ENCODE peak calls at places on chromosome 12, in five cellular contexts. L is HepG2, Q is GM12878, R is K562, X is upper lobe of left lung. A is an unnamed sample.

GRCh38 chr12:48716168-48716492 is 377 bp downstream of the CCNT1 start:
- ATAC-seq in L (peak; percentile 48), Q (peak; percentile 50), R (peak; percentile 65), X (no peak), A (no peak)

GRCh38 chr12:44422559-44422958 is 453.6 kb downstream of the NELL2 start:
- ATAC-seq in L (no peak), Q (no peak), R (no peak), X (no peak), A (no peak)

GRCh38 chr12:102548543-102548942 is 68.2 kb upstream of the IGF1 start:
- ATAC-seq in L (no peak), Q (no peak), R (no peak), X (no peak), A (no peak)

GRCh38 chr12:118560733-118561132 is 184.4 kb downstream of the SUDS3 start:
- ATAC-seq in L (no peak), Q (no peak), R (no peak), X (no peak), A (peak; percentile 63)

GRCh38 chr12:55653031-55653430 is 16.3 kb downstream of the OR10P1 start:
- ATAC-seq in L (no peak), Q (no peak), R (no peak), X (no peak), A (no peak)

GRCh38 chr12:12212769-12213168 is 54.1 kb downstream of the LRP6 start:
- ATAC-seq in L (no peak), Q (no peak), R (no peak), X (no peak), A (no peak)

GRCh38 chr12:96335270-96335669 is 65.0 kb downstream of the CDK17 start:
- ATAC-seq in L (no peak), Q (peak; percentile 97), R (no peak), X (no peak), A (no peak)

GRCh38 chr12:2458113-2458414 is 336.7 kb upstream of the FKBP4 start:
- ATAC-seq in L (no peak), Q (no peak), R (no peak), X (no peak), A (no peak)

GRCh38 chr12:49432616-49433015 is 65.4 kb downstream of the SPATS2 start:
- ATAC-seq in L (no peak), Q (no peak), R (no peak), X (no peak), A (no peak)

GRCh38 chr12:116172224-116172849 is 105.2 kb downstream of the MED13L start:
- ATAC-seq in L (no peak), Q (peak; percentile 96), R (peak; percentile 81), X (no peak), A (no peak)

GRCh38 chr12:12604790-12605189 is 6.9 kb upstream of the CREBL2 start:
- ATAC-seq in L (no peak), Q (no peak), R (no peak), X (no peak), A (no peak)

GRCh38 chr12:124761876-124762275 is 101.8 kb downstream of the SCARB1 start:
- ATAC-seq in L (no peak), Q (peak; percentile 61), R (no peak), X (no peak), A (peak; percentile 8)

GRCh38 chr12:112530941-112531340 is 112.2 kb downstream of the PTPN11 start:
- ATAC-seq in L (no peak), Q (no peak), R (no peak), X (no peak), A (no peak)

GRCh38 chr12:96466939-96467751 is 22.2 kb upstream of the CFAP54 start:
- ATAC-seq in L (no peak), Q (no peak), R (no peak), X (no peak), A (no peak)

GRCh38 chr12:89319111-89319510 is 33.2 kb downstream of the DUSP6 start:
- ATAC-seq in L (no peak), Q (no peak), R (no peak), X (no peak), A (peak; percentile 72)

GRCh38 chr12:123445388-123446344 is 9.2 kb upstream of the RILPL2 start:
- ATAC-seq in L (no peak), Q (no peak), R (no peak), X (peak; percentile 87), A (peak; percentile 59)
- TF ChIP-seq EP300 in L (no peak), Q (no peak), R (no peak), X (peak; percentile 4), A (no peak)

GRCh38 chr12:45991289-45992249 is 1.2 kb upstream of the SCAF11 start:
- ATAC-seq in L (peak; percentile 54), Q (peak; percentile 27), R (peak; percentile 62), X (peak; percentile 75), A (peak; percentile 15)
- TF ChIP-seq POLR2AphosphoS5 in L (peak; percentile 71), Q (peak; percentile 54), R (peak; percentile 43), X (peak; percentile 82), A (peak; percentile 75)

GRCh38 chr12:66776974-66777373 is 98.1 kb upstream of the GRIP1 start:
- ATAC-seq in L (no peak), Q (peak; percentile 94), R (no peak), X (peak; percentile 30), A (no peak)
- TF ChIP-seq EP300 in L (no peak), Q (no peak), R (no peak), X (no peak), A (no peak)

DNA sequence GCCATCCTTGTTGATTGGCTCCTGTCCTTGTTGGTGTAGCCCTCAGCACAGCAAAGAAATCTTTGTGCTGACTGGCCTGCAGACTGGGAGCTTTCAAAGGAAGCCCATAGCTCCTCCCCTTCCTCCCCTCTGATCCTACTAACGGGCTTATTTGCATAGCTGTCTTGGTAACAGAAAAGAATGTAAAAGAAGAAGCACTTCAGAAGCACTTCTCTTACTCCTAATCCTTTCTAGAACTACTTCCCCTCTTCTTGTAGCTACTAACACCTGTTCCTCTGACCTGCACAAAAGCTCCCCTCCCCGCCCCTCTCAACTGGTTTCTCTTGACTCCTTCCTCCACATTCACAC is 14.3 kb upstream of the RIC8B start:
- ATAC-seq in L (no peak), Q (peak; percentile 98), R (peak; percentile 64), X (peak; percentile 83), A (peak; percentile 38)
- TF ChIP-seq POLR2AphosphoS5 in L (no peak), Q (peak; percentile 70), R (no peak), X (peak; percentile 19), A (no peak)

GRCh38 chr12:119929974-119930373 is 52.9 kb upstream of the CIT start:
- ATAC-seq in L (no peak), Q (no peak), R (no peak), X (no peak), A (no peak)
- TF ChIP-seq EP300 in L (no peak), Q (no peak), R (no peak), X (no peak), A (no peak)

DNA sequence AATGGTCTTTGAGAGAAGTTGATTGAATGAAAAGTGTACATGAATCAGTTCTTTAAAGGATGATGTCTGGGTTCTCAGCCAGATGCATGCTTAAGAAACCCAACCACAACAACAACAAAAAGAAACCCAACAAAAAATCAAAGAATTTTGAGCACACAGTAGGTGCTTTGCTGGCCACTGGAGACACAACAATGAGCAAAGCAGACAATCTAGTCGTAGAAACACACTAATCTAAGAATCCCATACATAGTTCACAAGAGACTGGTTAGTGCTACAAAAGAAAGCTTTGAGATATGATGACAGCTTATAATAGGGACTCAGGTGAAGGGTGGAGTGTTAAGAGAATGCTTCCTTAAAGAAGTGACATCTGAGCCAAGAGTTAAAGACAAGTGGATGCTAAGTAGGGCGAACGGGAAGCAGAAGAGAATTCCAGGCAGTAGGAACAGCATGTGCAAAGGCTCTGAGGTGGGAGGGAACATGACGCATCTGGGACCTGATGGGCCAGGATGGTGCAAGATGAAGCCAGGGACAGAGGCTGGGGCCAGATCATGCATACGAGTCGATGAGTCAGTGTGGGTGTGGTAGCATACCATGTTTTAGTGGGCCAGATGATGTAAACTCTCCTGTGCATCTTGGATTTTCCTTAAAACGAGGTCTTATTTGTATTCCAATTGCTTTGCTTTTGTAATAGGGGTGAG is 4.6 kb upstream of the HIP1R start:
- ATAC-seq in L (no peak), Q (no peak), R (peak; percentile 80), X (peak; percentile 65), A (no peak)
- TF ChIP-seq POLR2AphosphoS5 in L (no peak), Q (no peak), R (no peak), X (peak; percentile 16), A (no peak)

A was measured in gastroesophageal sphincter.